ENCODE peak calls at places on chromosomes 13 and 19, in five cellular contexts. One of them, this sample, is unnamed. For H3K27me3, the result is how much of the 10 kb centered on the place peaks cover.

GRCh38 chr13:94088742-94089141 is 390.7 kb downstream of the DCT start:
- DNase-seq in spleen: no peak
- DNase-seq in colonic mucosa: no peak
- DNase-seq in right lobe of liver: no peak
- DNase-seq in CD8-positive, alpha-beta T cell: no peak
- DNase-seq in this sample: no peak

GRCh38 chr19:58563034-58563573 is 4.7 kb upstream of the UBE2M start:
- DNase-seq in spleen: peak
- DNase-seq in colonic mucosa: peak
- DNase-seq in right lobe of liver: no peak
- DNase-seq in CD8-positive, alpha-beta T cell: no peak
- DNase-seq in this sample: no peak

GRCh38 chr13:18921063-18921462 is 260.6 kb downstream of the TUBA3C start:
- DNase-seq in spleen: no peak
- DNase-seq in colonic mucosa: no peak
- DNase-seq in right lobe of liver: no peak
- DNase-seq in CD8-positive, alpha-beta T cell: no peak
- DNase-seq in this sample: no peak

GRCh38 chr13:80131204-80131603 is 209.7 kb downstream of the SPRY2 start:
- DNase-seq in spleen: no peak
- DNase-seq in colonic mucosa: peak
- DNase-seq in right lobe of liver: peak
- DNase-seq in CD8-positive, alpha-beta T cell: no peak
- DNase-seq in this sample: peak

GRCh38 chr13:42574435-42575311 is 721 bp downstream of the TNFSF11 start:
- DNase-seq in spleen: peak
- DNase-seq in colonic mucosa: no peak
- DNase-seq in right lobe of liver: no peak
- DNase-seq in CD8-positive, alpha-beta T cell: no peak
- DNase-seq in this sample: no peak

GRCh38 chr13:67829641-67830040 is 599.5 kb upstream of the PCDH9 start:
- DNase-seq in spleen: no peak
- DNase-seq in colonic mucosa: no peak
- DNase-seq in right lobe of liver: no peak
- DNase-seq in CD8-positive, alpha-beta T cell: no peak
- DNase-seq in this sample: no peak

GRCh38 chr13:106352850-106353249 is 182.6 kb downstream of the EFNB2 start:
- DNase-seq in spleen: no peak
- DNase-seq in colonic mucosa: no peak
- DNase-seq in right lobe of liver: no peak
- DNase-seq in CD8-positive, alpha-beta T cell: no peak
- DNase-seq in this sample: no peak

GRCh38 chr19:46021531-46022041 is 1.3 kb downstream of the PGLYRP1 start:
- DNase-seq in spleen: no peak
- DNase-seq in colonic mucosa: peak
- DNase-seq in right lobe of liver: no peak
- DNase-seq in CD8-positive, alpha-beta T cell: no peak
- DNase-seq in this sample: no peak

GRCh38 chr19:1247747-1248453 is 483 bp upstream of the MIDN start:
- DNase-seq in spleen: peak
- DNase-seq in colonic mucosa: peak
- DNase-seq in right lobe of liver: peak
- DNase-seq in CD8-positive, alpha-beta T cell: no peak
- DNase-seq in this sample: peak

GRCh38 chr13:21531475-21531874 is 72.4 kb upstream of the ZDHHC20 start:
- DNase-seq in spleen: no peak
- DNase-seq in colonic mucosa: no peak
- DNase-seq in right lobe of liver: no peak
- DNase-seq in CD8-positive, alpha-beta T cell: no peak
- DNase-seq in this sample: no peak

GRCh38 chr19:21256722-21257121 is 72.5 kb downstream of the ZNF708 start:
- DNase-seq in spleen: no peak
- DNase-seq in colonic mucosa: no peak
- DNase-seq in right lobe of liver: no peak
- DNase-seq in CD8-positive, alpha-beta T cell: no peak
- DNase-seq in this sample: peak

GRCh38 chr19:37695144-37695899 is 24.2 kb downstream of the ZNF607 start:
- DNase-seq in spleen: no peak
- DNase-seq in colonic mucosa: no peak
- DNase-seq in right lobe of liver: no peak
- DNase-seq in CD8-positive, alpha-beta T cell: no peak
- DNase-seq in this sample: no peak

GRCh38 chr13:34899888-34900287 is 42.2 kb upstream of the NBEA start:
- DNase-seq in spleen: no peak
- DNase-seq in colonic mucosa: no peak
- DNase-seq in right lobe of liver: no peak
- DNase-seq in CD8-positive, alpha-beta T cell: no peak
- DNase-seq in this sample: no peak

GRCh38 chr13:46712524-46712923 is 84.4 kb downstream of the ESD start:
- DNase-seq in spleen: no peak
- DNase-seq in colonic mucosa: no peak
- DNase-seq in right lobe of liver: no peak
- DNase-seq in CD8-positive, alpha-beta T cell: no peak
- DNase-seq in this sample: no peak

GRCh38 chr13:97889803-97890202 is 63.7 kb upstream of the IPO5 start:
- DNase-seq in spleen: no peak
- DNase-seq in colonic mucosa: no peak
- DNase-seq in right lobe of liver: no peak
- DNase-seq in CD8-positive, alpha-beta T cell: no peak
- DNase-seq in this sample: no peak

GRCh38 chr13:87080100-87080779 is 590.9 kb upstream of the SLITRK5 start:
- DNase-seq in spleen: peak
- DNase-seq in colonic mucosa: no peak
- DNase-seq in right lobe of liver: no peak
- DNase-seq in CD8-positive, alpha-beta T cell: no peak
- DNase-seq in this sample: no peak

GRCh38 chr19:50003810-50004419 is 21.3 kb downstream of the VRK3 start:
- DNase-seq in spleen: no peak
- DNase-seq in colonic mucosa: no peak
- DNase-seq in right lobe of liver: no peak
- DNase-seq in CD8-positive, alpha-beta T cell: no peak
- DNase-seq in this sample: peak

GRCh38 chr13:46896346-46897138 is at the start of gene HTR2A:
- DNase-seq in spleen: peak
- DNase-seq in colonic mucosa: no peak
- DNase-seq in right lobe of liver: peak
- DNase-seq in CD8-positive, alpha-beta T cell: no peak
- DNase-seq in this sample: peak

GRCh38 chr19:40224342-40225148 is 1.9 kb downstream of the CCNP start:
- DNase-seq in spleen: no peak
- DNase-seq in colonic mucosa: no peak
- DNase-seq in right lobe of liver: no peak
- DNase-seq in CD8-positive, alpha-beta T cell: no peak
- DNase-seq in this sample: no peak

GRCh38 chr13:27442071-27442647 is 8.2 kb downstream of the MTIF3 start:
- DNase-seq in spleen: no peak
- DNase-seq in colonic mucosa: peak
- DNase-seq in right lobe of liver: no peak
- DNase-seq in CD8-positive, alpha-beta T cell: no peak
- DNase-seq in this sample: no peak

GRCh38 chr13:68107667-68108066 is 877.5 kb upstream of the PCDH9 start:
- DNase-seq in spleen: no peak
- DNase-seq in colonic mucosa: no peak
- DNase-seq in right lobe of liver: no peak
- DNase-seq in CD8-positive, alpha-beta T cell: no peak
- DNase-seq in this sample: no peak

GRCh38 chr19:16025108-16026101 is 50.9 kb upstream of the TPM4 start:
- DNase-seq in spleen: peak
- DNase-seq in colonic mucosa: no peak
- DNase-seq in right lobe of liver: peak
- DNase-seq in CD8-positive, alpha-beta T cell: no peak
- DNase-seq in this sample: peak

GRCh38 chr13:60765700-60766411 is 368.8 kb downstream of the TDRD3 start:
- DNase-seq in spleen: no peak
- DNase-seq in colonic mucosa: no peak
- DNase-seq in right lobe of liver: no peak
- DNase-seq in CD8-positive, alpha-beta T cell: no peak
- DNase-seq in this sample: peak

GRCh38 chr13:40168425-40169155 is 497.9 kb downstream of the FOXO1 start:
- DNase-seq in spleen: no peak
- DNase-seq in colonic mucosa: no peak
- DNase-seq in right lobe of liver: no peak
- DNase-seq in CD8-positive, alpha-beta T cell: no peak
- DNase-seq in this sample: no peak

GRCh38 chr13:30816733-30817132 is 81.4 kb downstream of the ALOX5AP start:
- DNase-seq in spleen: no peak
- DNase-seq in colonic mucosa: no peak
- DNase-seq in right lobe of liver: no peak
- DNase-seq in CD8-positive, alpha-beta T cell: no peak
- DNase-seq in this sample: no peak

GRCh38 chr13:42211704-42212103 is 60.2 kb upstream of the AKAP11 start:
- DNase-seq in spleen: no peak
- DNase-seq in colonic mucosa: no peak
- DNase-seq in right lobe of liver: no peak
- DNase-seq in CD8-positive, alpha-beta T cell: no peak
- DNase-seq in this sample: peak

GRCh38 chr13:30898721-30899188 is 7.3 kb upstream of the MEDAG start:
- DNase-seq in spleen: no peak
- DNase-seq in colonic mucosa: no peak
- DNase-seq in right lobe of liver: no peak
- DNase-seq in CD8-positive, alpha-beta T cell: no peak
- DNase-seq in this sample: peak

GRCh38 chr19:28691683-28692082 is 521.3 kb downstream of the UQCRFS1 start:
- DNase-seq in spleen: no peak
- DNase-seq in colonic mucosa: no peak
- DNase-seq in right lobe of liver: no peak
- DNase-seq in CD8-positive, alpha-beta T cell: no peak
- DNase-seq in this sample: no peak

GRCh38 chr19:51325161-51325979 is 13.9 kb downstream of the IGLON5 start:
- DNase-seq in spleen: peak
- DNase-seq in colonic mucosa: no peak
- DNase-seq in right lobe of liver: no peak
- DNase-seq in CD8-positive, alpha-beta T cell: no peak
- DNase-seq in this sample: no peak

GRCh38 chr19:15283141-15283885 is 49.0 kb downstream of the BRD4 start:
- DNase-seq in spleen: peak
- DNase-seq in colonic mucosa: no peak
- DNase-seq in right lobe of liver: no peak
- DNase-seq in CD8-positive, alpha-beta T cell: no peak
- DNase-seq in this sample: peak

GRCh38 chr19:13100031-13100588 is 2.5 kb downstream of the LYL1 start:
- DNase-seq in spleen: peak
- DNase-seq in colonic mucosa: no peak
- DNase-seq in right lobe of liver: no peak
- DNase-seq in CD8-positive, alpha-beta T cell: peak
- DNase-seq in this sample: no peak

GRCh38 chr19:9673912-9674668 is 810 bp downstream of the ZNF562 start:
- DNase-seq in spleen: no peak
- DNase-seq in colonic mucosa: peak
- DNase-seq in right lobe of liver: no peak
- DNase-seq in CD8-positive, alpha-beta T cell: no peak
- DNase-seq in this sample: no peak

GRCh38 chr13:87677334-87678234 is 6.4 kb downstream of the SLITRK5 start:
- DNase-seq in spleen: peak
- DNase-seq in colonic mucosa: no peak
- DNase-seq in right lobe of liver: peak
- DNase-seq in CD8-positive, alpha-beta T cell: no peak
- DNase-seq in this sample: no peak

GRCh38 chr19:1155352-1156304 is 18.4 kb downstream of the SBNO2 start:
- DNase-seq in spleen: peak
- DNase-seq in colonic mucosa: no peak
- DNase-seq in right lobe of liver: peak
- DNase-seq in CD8-positive, alpha-beta T cell: no peak
- DNase-seq in this sample: no peak

DNA sequence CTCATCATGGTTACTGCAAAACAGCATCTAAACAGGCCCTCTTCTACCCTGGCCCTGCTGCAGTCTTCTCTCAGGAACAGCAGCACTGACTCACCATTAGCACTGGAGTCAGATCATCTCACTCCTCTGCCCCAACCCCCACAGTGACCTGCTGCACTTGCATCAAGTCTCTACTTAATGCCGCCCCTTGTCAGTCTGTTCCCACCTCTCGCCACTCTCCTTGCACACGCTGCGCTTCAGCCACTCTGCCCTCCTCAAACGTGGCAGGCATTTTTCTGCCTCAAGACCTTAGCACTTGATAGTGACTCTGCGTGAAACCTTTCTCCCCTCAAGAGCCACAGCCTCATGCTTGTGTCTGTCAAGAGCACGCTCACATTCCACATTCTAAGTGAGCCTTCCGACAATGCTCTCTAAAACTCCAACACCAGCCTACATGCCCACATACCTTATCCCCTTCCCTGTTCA is 22.1 kb downstream of the MIPEP start:
- DNase-seq in spleen: no peak
- DNase-seq in colonic mucosa: no peak
- DNase-seq in right lobe of liver: no peak
- DNase-seq in CD8-positive, alpha-beta T cell: no peak
- DNase-seq in this sample: peak
- H3K27ac ChIP-seq in spleen: no peak
- H3K27ac ChIP-seq in colonic mucosa: no peak
- H3K27ac ChIP-seq in right lobe of liver: no peak
- H3K27ac ChIP-seq in CD8-positive, alpha-beta T cell: no peak
- H3K27ac ChIP-seq in this sample: peak

DNA sequence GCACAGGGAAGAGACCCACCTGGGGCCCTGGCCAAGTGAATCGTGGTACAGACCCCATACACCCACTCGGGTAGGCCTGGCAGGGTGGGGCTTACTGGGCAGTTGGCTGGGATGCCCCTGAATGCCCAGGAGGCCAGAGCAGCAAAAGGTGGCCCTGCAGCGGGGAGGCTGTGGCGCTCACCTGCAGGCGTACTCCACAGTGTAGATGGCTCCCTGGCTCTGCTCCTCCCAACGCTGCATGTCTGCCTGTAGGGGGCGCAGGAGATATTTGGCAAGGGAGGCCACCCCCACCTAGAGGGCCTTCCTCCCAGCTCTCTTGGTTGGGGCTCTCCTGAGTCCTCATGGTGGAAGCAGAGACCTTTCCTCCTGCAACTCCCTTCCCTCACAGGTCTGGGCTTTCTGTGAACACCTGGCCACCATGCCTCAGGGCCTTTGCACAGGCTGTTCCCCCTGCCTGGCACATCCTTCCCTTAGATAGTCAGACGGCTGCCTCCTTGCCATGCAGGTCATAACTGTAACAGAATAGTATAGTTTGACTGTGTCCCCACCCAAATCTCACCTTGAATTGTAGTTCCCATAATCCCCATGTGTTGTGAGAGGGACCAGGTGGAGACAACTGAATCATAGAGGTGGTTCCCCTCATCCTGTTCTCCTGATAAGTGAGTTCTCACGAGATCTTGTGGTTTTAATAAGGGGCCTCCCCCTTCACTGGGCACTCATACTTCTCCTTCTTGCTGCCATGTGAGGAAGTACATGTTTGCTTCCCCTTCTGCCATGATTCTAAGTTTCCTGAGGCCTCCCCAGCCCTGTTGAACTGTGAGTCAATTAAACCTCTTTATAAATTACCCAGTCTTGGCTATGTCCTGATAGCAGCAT is 5.9 kb downstream of the BORCS8 start:
- DNase-seq in spleen: no peak
- DNase-seq in colonic mucosa: peak
- DNase-seq in right lobe of liver: no peak
- DNase-seq in CD8-positive, alpha-beta T cell: peak
- DNase-seq in this sample: no peak
- H3K27me3 ChIP-seq in spleen: under half
- H3K27me3 ChIP-seq in colonic mucosa: under half
- H3K27me3 ChIP-seq in right lobe of liver: under half
- H3K27me3 ChIP-seq in CD8-positive, alpha-beta T cell: under half
- H3K27me3 ChIP-seq in this sample: under half

GRCh38 chr19:5805465-5806132 is 732 bp downstream of the NRTN start:
- DNase-seq in spleen: peak
- DNase-seq in colonic mucosa: peak
- DNase-seq in right lobe of liver: peak
- DNase-seq in CD8-positive, alpha-beta T cell: no peak
- DNase-seq in this sample: peak
- H3K4me3 ChIP-seq in spleen: no peak
- H3K4me3 ChIP-seq in colonic mucosa: peak
- H3K4me3 ChIP-seq in right lobe of liver: peak
- H3K4me3 ChIP-seq in CD8-positive, alpha-beta T cell: no peak
- H3K4me3 ChIP-seq in this sample: no peak

GRCh38 chr19:30160996-30161655 is 211.1 kb upstream of the ZNF536 start:
- DNase-seq in spleen: no peak
- DNase-seq in colonic mucosa: peak
- DNase-seq in right lobe of liver: peak
- DNase-seq in CD8-positive, alpha-beta T cell: no peak
- DNase-seq in this sample: no peak
- H3K27ac ChIP-seq in spleen: no peak
- H3K27ac ChIP-seq in colonic mucosa: no peak
- H3K27ac ChIP-seq in right lobe of liver: no peak
- H3K27ac ChIP-seq in CD8-positive, alpha-beta T cell: no peak
- H3K27ac ChIP-seq in this sample: no peak

This sample was measured in brain microvascular endothelial cell.